ENCODE peak calls at places on chromosomes 11 and 22, in nine cellular contexts. Z is NCI-H1436; D is ovary; T is T-helper 1 cell; O is hypothalamus; Q is keratinocyte; J is activated naive CD4-positive, alpha-beta T cell; Y is COR-L47; B is RWPE1. N is an unnamed sample.

GRCh38 chr11:93481696-93482095 is 61.5 kb downstream of the SMCO4 start:
- DNase-seq in Q (peak; percentile 15), O (no peak), D (no peak), T (no peak), Y (no peak), B (peak; percentile 9), J (no peak), Z (no peak), N (no peak)

GRCh38 chr11:131745405-131745804 is 375.0 kb downstream of the NTM start:
- DNase-seq in Q (no peak), T (no peak), J (no peak), B (no peak), O (no peak), Y (no peak), Z (no peak), D (no peak), N (no peak)

GRCh38 chr11:65084598-65085375 is 765 bp downstream of the ZFPL1 start:
- DNase-seq in T (no peak), D (no peak), Q (no peak), Z (no peak), O (no peak), Y (no peak), B (no peak), J (no peak), N (no peak)

GRCh38 chr22:41551882-41552582 is 7.8 kb upstream of the POLR3H start:
- DNase-seq in B (no peak), J (no peak), Q (no peak), Y (no peak), T (no peak), Z (no peak), O (no peak), D (no peak), N (no peak)

GRCh38 chr11:5242933-5243844 is 6.5 kb downstream of the HBG1 start:
- DNase-seq in T (no peak), B (no peak), Y (no peak), Z (no peak), J (no peak), Q (no peak), O (no peak), D (no peak), N (no peak)

GRCh38 chr11:12280838-12281565 is 96.4 kb upstream of the PARVA start:
- DNase-seq in Q (no peak), Z (no peak), T (no peak), B (no peak), Y (no peak), J (no peak), D (no peak), O (no peak), N (no peak)

GRCh38 chr11:116379185-116379828 is 393.5 kb downstream of the BUD13 start:
- DNase-seq in B (peak; percentile 26), Z (no peak), O (no peak), T (no peak), D (peak; percentile 44), Y (no peak), J (no peak), Q (no peak), N (no peak)

GRCh38 chr11:62054484-62055121 is 69.2 kb upstream of the INCENP start:
- DNase-seq in T (no peak), J (no peak), O (no peak), Y (peak; percentile 66), D (no peak), B (peak; percentile 44), Z (peak; percentile 60), Q (no peak), N (no peak)

GRCh38 chr11:122293298-122294023 is 177.4 kb upstream of the BLID start:
- DNase-seq in D (no peak), J (no peak), B (no peak), Z (no peak), O (no peak), Q (no peak), T (no peak), Y (no peak), N (no peak)

GRCh38 chr11:121929581-121929980 is 186.4 kb downstream of the BLID start:
- DNase-seq in J (no peak), Y (no peak), D (peak; percentile 30), Z (no peak), O (no peak), B (no peak), Q (no peak), T (no peak), N (no peak)